ENCODE peak calls at places on chromosomes 4 and X, in seven cellular contexts. A is DMS153; E is right lobe of liver; O is activated CD4-positive, CD25-positive, alpha-beta regulatory T cell; F is HAP-1; B is stimulated activated CD4-positive, alpha-beta T cell treated with anti-CD3 and anti-CD28 coated beads, Interleukin-15, amount 100 ng/mL, for 1 hour; W is Panc1. Y is an unnamed sample.

GRCh38 chrX:9775930-9776329 is 10.3 kb upstream of the GPR143 start:
- DNase-seq in E (no peak), O (no peak), A (no peak), W (no peak), F (no peak), B (no peak), Y (no peak)

GRCh38 chr4:137768196-137768595 is 235.9 kb upstream of the PCDH18 start:
- DNase-seq in E (no peak), F (no peak), O (no peak), A (no peak), W (no peak), B (no peak), Y (no peak)

GRCh38 chr4:1471443-1472147 is 65.4 kb upstream of the NKX1-1 start:
- DNase-seq in A (no peak), B (no peak), F (no peak), W (no peak), E (peak; percentile 21), O (no peak), Y (no peak)

GRCh38 chr4:76611611-76612010 is 176.6 kb downstream of the SHROOM3 start:
- DNase-seq in F (no peak), E (no peak), O (no peak), W (no peak), A (no peak), B (no peak), Y (no peak)

GRCh38 chr4:1321946-1322650 is 24.9 kb upstream of the UVSSA start:
- DNase-seq in A (no peak), B (no peak), F (no peak), E (peak; percentile 18), O (no peak), W (no peak), Y (no peak)

GRCh38 chr4:35835893-35836292 is 408.4 kb downstream of the ARAP2 start:
- DNase-seq in F (no peak), W (no peak), E (no peak), B (no peak), A (no peak), O (no peak), Y (no peak)

GRCh38 chr4:8587469-8588195 is 4.9 kb upstream of the CPZ start:
- DNase-seq in E (no peak), A (no peak), O (no peak), W (no peak), F (no peak), B (no peak), Y (no peak)

GRCh38 chr4:52914051-52914605 is 52.0 kb downstream of the RASL11B start:
- DNase-seq in O (no peak), B (no peak), F (no peak), E (no peak), W (no peak), A (no peak), Y (peak; percentile 25)

GRCh38 chr4:76198411-76199237 is 15.0 kb downstream of the SCARB2 start:
- DNase-seq in B (no peak), E (no peak), F (no peak), W (no peak), A (peak; percentile 90), O (no peak), Y (peak; percentile 95)

GRCh38 chr4:142365386-142365785 is 480.7 kb downstream of the INPP4B start:
- DNase-seq in W (no peak), B (no peak), A (no peak), O (no peak), E (no peak), F (no peak), Y (no peak)

GRCh38 chrX:43753637-43754036 is 97.5 kb downstream of the MAOA start:
- DNase-seq in F (no peak), A (no peak), W (no peak), O (no peak), E (no peak), B (no peak), Y (no peak)

GRCh38 chr4:66688674-66689073 is 856.6 kb downstream of the CENPC start:
- DNase-seq in B (no peak), E (no peak), A (peak; percentile 36), O (no peak), W (no peak), F (peak; percentile 54), Y (peak; percentile 54)

GRCh38 chr4:139675156-139675555 is 9.5 kb downstream of the MGST2 start:
- DNase-seq in A (no peak), B (no peak), E (no peak), O (no peak), F (no peak), W (no peak), Y (no peak)

GRCh38 chr4:107854326-107855030 is 29.7 kb downstream of the SGMS2 start:
- DNase-seq in F (peak; percentile 97), O (no peak), A (no peak), B (no peak), E (no peak), W (no peak), Y (no peak)